ENCODE peak calls at places on chromosomes 7 and 10, in four cellular contexts. V is progenitor cell of endocrine pancreas, O is HCEC 1CT, R is SW480. N is an unnamed sample.
A peak's percentile ranks its signal among the peaks of the same experiment; 100 is the strongest.

GRCh38 chr10:121578965-121579364 is 19.3 kb downstream of the FGFR2 start:
- DNase-seq in V (no peak), O (no peak), R (no peak), N (no peak)

GRCh38 chr10:14782691-14783363 is 8.1 kb upstream of the FAM107B start:
- DNase-seq in R (peak; percentile 60), V (no peak), O (peak; percentile 80), N (no peak)

GRCh38 chr7:19470031-19470430 is 238.8 kb downstream of the POLR1F start:
- DNase-seq in O (peak; percentile 35), V (no peak), R (no peak), N (no peak)

GRCh38 chr7:156608176-156608478 is 32.4 kb upstream of the RNF32 start:
- DNase-seq in R (no peak), V (no peak), O (no peak), N (no peak)

GRCh38 chr7:139675127-139676110 is 102.4 kb downstream of the HIPK2 start:
- DNase-seq in R (no peak), O (no peak), V (no peak), N (peak; percentile 68)

GRCh38 chr7:69996132-69996531 is 397.9 kb downstream of the AUTS2 start:
- DNase-seq in R (no peak), O (no peak), V (no peak), N (no peak)

GRCh38 chr10:85510682-85511081 is 855.9 kb downstream of the GRID1 start:
- DNase-seq in V (no peak), O (no peak), R (no peak), N (no peak)

GRCh38 chr7:2680792-2681490 is 7.1 kb upstream of the AMZ1 start:
- DNase-seq in O (peak; percentile 63), R (peak; percentile 72), V (no peak), N (peak; percentile 46)

GRCh38 chr7:132450188-132450587 is 126.1 kb downstream of the PLXNA4 start:
- DNase-seq in V (no peak), O (no peak), R (no peak), N (no peak)

GRCh38 chr7:11591943-11592342 is 240.1 kb downstream of the THSD7A start:
- DNase-seq in V (no peak), O (no peak), R (no peak), N (no peak)

GRCh38 chr7:19062216-19062615 is 55.2 kb downstream of the TWIST1 start:
- DNase-seq in O (no peak), R (no peak), V (no peak), N (no peak)

GRCh38 chr7:123271231-123271630 is 71.5 kb upstream of the SLC13A1 start:
- DNase-seq in R (no peak), V (no peak), O (no peak), N (no peak)

GRCh38 chr10:63866075-63866746 is 345.0 kb downstream of the REEP3 start:
- DNase-seq in R (peak; percentile 13), O (peak; percentile 49), V (peak; percentile 45), N (peak; percentile 67)

GRCh38 chr10:131972474-131973071 is 9.2 kb downstream of the BNIP3 start:
- DNase-seq in O (no peak), V (no peak), R (peak; percentile 46), N (no peak)

GRCh38 chr10:717458-717857 is 28.0 kb upstream of the DIP2C start:
- DNase-seq in O (no peak), R (no peak), V (no peak), N (no peak)

GRCh38 chr10:89207801-89208551 is 859 bp upstream of the CH25H start:
- DNase-seq in R (no peak), V (no peak), O (peak; percentile 13), N (peak; percentile 64)

GRCh38 chr7:38905026-38905759 is 3.8 kb downstream of the VPS41 start:
- DNase-seq in V (no peak), O (no peak), R (no peak), N (no peak)

GRCh38 chr10:93363891-93364648 is 118.1 kb downstream of the MYOF start:
- DNase-seq in O (no peak), V (no peak), R (no peak), N (no peak)

GRCh38 chr10:125014984-125015944 is 73.3 kb downstream of the ZRANB1 start:
- DNase-seq in O (no peak), V (no peak), R (no peak), N (peak; percentile 63)

N was measured in foreskin fibroblast.